ENCODE peak calls at places on chromosomes 3 and 15, in eight cellular contexts. B, P, Z, A, J, W, S and Q are unnamed samples.

GRCh38 chr3:55664387-55664786 is 177.3 kb upstream of the WNT5A start:
- DNase-seq in W (no peak), J (no peak), Z (no peak), B (no peak), A (no peak), S (no peak), P (no peak), Q (no peak)

GRCh38 chr3:197368330-197368729 is 69.9 kb upstream of the DLG1 start:
- DNase-seq in W (no peak), S (no peak), P (no peak), A (no peak), Z (no peak), B (no peak), J (no peak), Q (no peak)

GRCh38 chr15:87722941-87723691 is 533.4 kb downstream of the NTRK3 start:
- DNase-seq in Z (no peak), J (no peak), W (no peak), S (no peak), P (no peak), B (no peak), A (no peak), Q (no peak)

GRCh38 chr15:57552678-57553334 is 38.9 kb upstream of the MYZAP start:
- DNase-seq in P (no peak), J (no peak), S (no peak), W (no peak), Z (no peak), B (no peak), A (no peak), Q (no peak)

GRCh38 chr3:24156466-24156865 is 211.4 kb downstream of the NR1D2 start:
- DNase-seq in B (peak; percentile 46), A (no peak), P (no peak), J (no peak), Z (no peak), W (no peak), S (no peak), Q (no peak)

GRCh38 chr15:81612631-81613030 is 238.6 kb upstream of the TMC3 start:
- DNase-seq in B (no peak), W (no peak), A (no peak), S (no peak), J (no peak), Z (no peak), P (no peak), Q (no peak)

GRCh38 chr3:54196330-54196975 is 74.1 kb downstream of the CACNA2D3 start:
- DNase-seq in S (no peak), W (no peak), A (no peak), Z (no peak), J (no peak), B (no peak), P (no peak), Q (no peak)

GRCh38 chr3:61725851-61726333 is 164.5 kb downstream of the PTPRG start:
- DNase-seq in A (peak; percentile 48), B (peak; percentile 71), J (no peak), W (no peak), Z (no peak), S (no peak), P (no peak), Q (no peak)

GRCh38 chr3:139269984-139270383 is 73.8 kb upstream of the MRPS22 start:
- DNase-seq in J (no peak), A (no peak), Z (no peak), S (no peak), W (no peak), P (no peak), B (no peak), Q (no peak)

GRCh38 chr3:152139651-152140050 is 129.1 kb upstream of the MBNL1 start:
- DNase-seq in P (no peak), A (no peak), B (no peak), J (no peak), S (no peak), Z (no peak), W (no peak), Q (no peak)

GRCh38 chr15:66251790-66252355 is 1.7 kb downstream of the MEGF11 start:
- DNase-seq in W (no peak), S (no peak), P (no peak), B (no peak), A (no peak), J (no peak), Z (no peak), Q (no peak)

GRCh38 chr3:157174616-157175498 is 14.9 kb upstream of the CCNL1 start:
- DNase-seq in A (peak; percentile 100), B (peak; percentile 100), W (peak; percentile 100), J (peak; percentile 97), Z (peak; percentile 99), S (peak; percentile 99), P (peak; percentile 99), Q (peak; percentile 99)

GRCh38 chr15:64464271-64465005 is 4.1 kb downstream of the ZNF609 start:
- DNase-seq in P (no peak), Z (no peak), A (no peak), B (peak; percentile 42), J (no peak), S (no peak), W (no peak), Q (peak; percentile 53)

GRCh38 chr15:42009022-42009421 is 11.8 kb downstream of the PLA2G4E start:
- DNase-seq in W (no peak), P (no peak), J (no peak), Z (no peak), B (no peak), A (no peak), S (no peak), Q (no peak)

DNA sequence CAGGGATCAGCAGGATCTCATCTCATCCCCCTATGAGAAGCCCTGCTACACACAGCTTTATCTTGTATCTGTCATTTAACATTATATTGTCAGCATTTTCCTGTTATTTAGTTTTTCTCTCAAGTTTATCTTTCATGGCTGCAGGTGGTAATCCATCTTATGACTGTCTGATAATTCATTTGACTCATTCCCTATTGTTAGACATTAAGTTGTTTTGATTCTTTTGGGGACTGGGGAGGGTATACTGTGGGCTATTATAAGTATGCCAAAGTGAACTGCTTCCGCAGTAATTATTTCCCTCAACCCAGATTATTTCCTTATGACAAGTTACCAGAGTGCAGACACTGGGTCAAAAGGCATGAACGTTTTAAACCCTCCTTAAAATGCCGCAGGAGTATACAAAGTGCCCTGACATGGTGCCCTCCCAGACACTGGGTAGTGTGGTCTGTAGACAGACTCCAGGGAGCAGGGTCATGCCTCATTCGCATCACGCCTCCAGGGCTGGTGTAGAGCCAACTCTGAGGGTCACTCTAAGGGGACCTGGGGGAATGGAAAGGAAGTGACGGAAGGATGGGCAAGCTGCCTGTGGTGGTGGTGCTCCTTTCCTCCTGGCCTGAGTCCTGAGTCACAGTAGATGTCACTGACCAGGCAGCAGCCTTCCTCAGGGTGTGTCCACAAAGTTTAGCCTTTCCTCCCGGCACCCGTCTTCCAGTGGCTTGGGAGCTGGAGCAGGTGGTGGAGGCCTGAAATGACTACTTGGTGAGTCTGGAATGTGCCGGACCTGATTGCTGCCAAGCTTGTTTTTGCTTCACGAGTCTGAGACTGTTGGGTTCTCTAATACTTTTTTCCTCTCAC is 11.6 kb downstream of the GPR160 start:
- DNase-seq in Z (no peak), B (no peak), S (peak; percentile 67), A (peak; percentile 28), J (no peak), P (no peak), W (peak; percentile 46), Q (peak; percentile 58)
- H3K27ac ChIP-seq in Z (no peak overlapping the region), B (no peak overlapping the region), S (peak overlapping the region; percentile 55), A (no peak overlapping the region), J (no peak overlapping the region), P (no peak overlapping the region), W (no peak overlapping the region), Q (peak overlapping the region; percentile 57)

GRCh38 chr15:82942691-82943090 is 9.8 kb downstream of the HOMER2 start:
- DNase-seq in A (no peak), Z (no peak), S (peak; percentile 78), W (no peak), P (peak; percentile 77), J (no peak), B (no peak), Q (peak; percentile 83)

GRCh38 chr15:82944840-82945239 is 7.7 kb downstream of the HOMER2 start:
- DNase-seq in Z (no peak), P (no peak), B (no peak), S (no peak), W (no peak), J (no peak), A (no peak), Q (no peak)

GRCh38 chr15:82944038-82944437 is 8.5 kb downstream of the HOMER2 start:
- DNase-seq in B (no peak), P (no peak), Z (no peak), S (no peak), A (no peak), J (no peak), W (no peak), Q (no peak)

GRCh38 chr15:82945326-82945725 is 7.2 kb downstream of the HOMER2 start:
- DNase-seq in A (no peak), J (no peak), B (no peak), W (no peak), P (no peak), Z (no peak), S (no peak), Q (no peak)

DNA sequence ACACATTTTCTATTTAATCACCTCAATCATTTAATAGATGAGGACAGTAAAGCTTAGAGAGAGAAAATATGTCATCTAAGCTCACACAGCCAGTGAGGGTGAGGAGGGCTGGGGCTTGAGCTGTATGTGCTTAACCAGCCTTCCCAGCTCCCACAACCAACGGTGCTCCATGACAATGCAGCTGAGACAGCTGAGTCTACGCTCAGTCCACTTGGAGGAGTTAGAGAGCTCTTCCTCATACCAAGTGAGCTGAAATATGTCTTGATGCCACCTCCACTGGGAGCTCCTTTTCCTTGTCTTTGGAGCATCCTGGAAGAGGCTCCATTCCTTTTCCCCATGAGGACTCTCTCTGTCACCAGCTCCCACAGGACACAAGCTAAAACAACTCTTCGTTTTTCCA is 9.3 kb downstream of the HOMER2 start:
- DNase-seq in W (no peak), Z (no peak), A (no peak), S (no peak), J (no peak), B (no peak), P (no peak), Q (no peak)
- H3K4me1 ChIP-seq in W (no peaks in the 10 kb centered on the region), Z (no peaks in the 10 kb centered on the region), A (no peaks in the 10 kb centered on the region), S (peaks cover 7% of the 10 kb centered on the region), J (no peaks in the 10 kb centered on the region), B (no peaks in the 10 kb centered on the region), P (peaks cover 21% of the 10 kb centered on the region), Q (no peaks in the 10 kb centered on the region)

DNA sequence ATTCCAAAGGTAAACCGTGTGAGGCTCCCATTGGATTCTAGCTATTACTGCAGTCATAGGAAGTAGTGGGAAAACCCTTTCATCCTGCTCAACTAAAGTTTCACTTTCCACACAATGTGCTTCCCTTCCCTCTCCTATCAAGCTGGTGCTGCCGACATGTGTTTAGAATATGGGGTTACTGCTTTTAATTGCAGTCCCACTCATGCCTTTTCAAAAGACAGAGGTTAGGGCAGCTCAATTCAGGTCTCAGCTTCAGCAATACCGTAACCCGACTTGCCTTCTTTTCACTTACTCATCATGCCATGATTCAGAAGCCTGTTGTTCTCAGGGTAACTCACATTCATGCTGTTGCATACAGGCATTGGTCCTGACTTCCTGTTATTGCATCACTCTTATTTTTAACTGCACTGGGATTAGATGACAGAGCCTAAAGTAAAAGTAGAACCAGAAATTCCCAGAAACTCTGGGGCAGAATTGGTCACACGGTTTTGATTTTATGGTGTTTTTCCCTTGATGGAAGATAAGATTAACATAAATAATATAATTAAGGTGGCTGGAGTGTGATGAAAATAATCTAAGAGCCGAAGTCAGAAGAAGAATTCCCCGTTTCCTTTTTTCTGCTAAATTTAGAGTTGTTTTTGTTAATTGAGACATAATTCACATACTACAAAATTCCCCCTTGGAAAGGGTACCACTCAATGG is 45.7 kb downstream of the C2CD4B start:
- DNase-seq in Z (no peak), B (peak; percentile 95), J (no peak), S (no peak), W (no peak), A (peak; percentile 95), P (no peak), Q (no peak)
- H3K4me3 ChIP-seq in Z (no peak overlapping the region), B (no peak overlapping the region), J (no peak overlapping the region), S (peak overlapping the region; percentile 33), W (no peak overlapping the region), A (no peak overlapping the region), P (peak overlapping the region; percentile 3), Q (no peak overlapping the region)

GRCh38 chr15:52445954-52446353 is 82.7 kb downstream of the MYO5A start:
- DNase-seq in P (no peak), Z (no peak), W (no peak), S (no peak), J (no peak), B (no peak), A (no peak), Q (no peak)
- H3K27ac ChIP-seq in P (no peak overlapping the region), Z (no peak overlapping the region), W (no peak overlapping the region), S (no peak overlapping the region), J (no peak overlapping the region), B (no peak overlapping the region), A (no peak overlapping the region), Q (no peak overlapping the region)